ENCODE peak calls at places on chromosome 14, in seven cellular contexts. C is tibial artery; G is activated CD8-positive, alpha-beta T cell treated with anti-CD3 and anti-CD28 coated beads for 36 hours; A is cardiac fibroblast; E is nephron progenitor cell; M is endothelial cell of umbilical vein; H is WERI-Rb-1. Z is an unnamed sample.

GRCh38 chr14:67964391-67964812 is 144.8 kb downstream of the RAD51B start:
- DNase-seq in C (no peak), G (no peak), A (peak; percentile 75), E (no peak), M (no peak), H (no peak), Z (no peak)

GRCh38 chr14:32588448-32589320 is 259.6 kb downstream of the AKAP6 start:
- DNase-seq in C (no peak), G (no peak), A (peak; percentile 74), E (peak; percentile 19), M (peak; percentile 36), H (peak; percentile 16), Z (peak; percentile 36)

GRCh38 chr14:24483604-24484252 is 24.3 kb downstream of the CMA1 start:
- DNase-seq in C (no peak), G (no peak), A (peak; percentile 58), E (no peak), M (no peak), H (no peak), Z (no peak)

GRCh38 chr14:54574528-54574927 is 7.6 kb downstream of the SAMD4A start:
- DNase-seq in C (no peak), G (no peak), A (no peak), E (no peak), M (no peak), H (no peak), Z (no peak)

GRCh38 chr14:22718091-22718490 is 48.4 kb upstream of the OXA1L start:
- DNase-seq in C (no peak), G (peak; percentile 11), A (no peak), E (no peak), M (no peak), H (no peak), Z (no peak)

GRCh38 chr14:88030079-88030478 is 25.1 kb downstream of the GPR65 start:
- DNase-seq in C (no peak), G (no peak), A (no peak), E (no peak), M (no peak), H (no peak), Z (no peak)

GRCh38 chr14:78709795-78710569 is 539.8 kb downstream of the NRXN3 start:
- DNase-seq in C (no peak), G (no peak), A (no peak), E (no peak), M (no peak), H (no peak), Z (no peak)

GRCh38 chr14:78959674-78960264 is 789.6 kb downstream of the NRXN3 start:
- DNase-seq in C (peak; percentile 73), G (peak; percentile 64), A (peak; percentile 84), E (peak; percentile 75), M (peak; percentile 74), H (peak; percentile 69), Z (peak; percentile 53)

GRCh38 chr14:68459480-68460136 is 333.3 kb downstream of the ZFP36L1 start:
- DNase-seq in C (peak; percentile 21), G (no peak), A (no peak), E (no peak), M (no peak), H (no peak), Z (no peak)

GRCh38 chr14:94904636-94905035 is 134.7 kb upstream of the GSC start:
- DNase-seq in C (no peak), G (no peak), A (peak; percentile 7), E (no peak), M (no peak), H (no peak), Z (no peak)

GRCh38 chr14:52227559-52228222 is 39.8 kb upstream of the PTGDR start:
- DNase-seq in C (no peak), G (no peak), A (no peak), E (no peak), M (no peak), H (no peak), Z (no peak)

GRCh38 chr14:77804592-77804991 is 4.7 kb downstream of the ADCK1 start:
- DNase-seq in C (no peak), G (peak; percentile 58), A (peak; percentile 12), E (no peak), M (peak; percentile 12), H (peak; percentile 73), Z (peak; percentile 40)

GRCh38 chr14:52060080-52060479 is 8.8 kb downstream of the NID2 start:
- DNase-seq in C (no peak), G (no peak), A (peak; percentile 86), E (no peak), M (no peak), H (no peak), Z (no peak)

GRCh38 chr14:76386922-76387782 is 11.2 kb downstream of the ESRRB start:
- DNase-seq in C (peak; percentile 36), G (peak; percentile 77), A (peak; percentile 72), E (peak; percentile 86), M (peak; percentile 63), H (peak; percentile 79), Z (peak; percentile 87)

GRCh38 chr14:72434856-72435255 is 459.0 kb downstream of the DPF3 start:
- DNase-seq in C (no peak), G (no peak), A (no peak), E (no peak), M (no peak), H (no peak), Z (no peak)

GRCh38 chr14:52189330-52189729 is 78.2 kb upstream of the PTGDR start:
- DNase-seq in C (no peak), G (no peak), A (no peak), E (no peak), M (no peak), H (no peak), Z (no peak)

GRCh38 chr14:46818147-46818546 is 166.6 kb upstream of the RPL10L start:
- DNase-seq in C (no peak), G (no peak), A (no peak), E (no peak), M (no peak), H (no peak), Z (no peak)

GRCh38 chr14:20409226-20409625 is 4.1 kb downstream of the TEP1 start:
- DNase-seq in C (no peak), G (no peak), A (no peak), E (no peak), M (no peak), H (no peak), Z (no peak)

GRCh38 chr14:74704656-74705055 is 8.2 kb downstream of the AREL1 start:
- DNase-seq in C (no peak), G (no peak), A (no peak), E (no peak), M (no peak), H (no peak), Z (no peak)
- TF ChIP-seq CTCF in C (no peak), G (no peak), A (no peak), E (no peak), M (no peak), H (no peak), Z (no peak)

GRCh38 chr14:37900582-37900981 is 305.2 kb downstream of the TTC6 start:
- DNase-seq in C (no peak), G (no peak), A (peak; percentile 4), E (no peak), M (no peak), H (no peak), Z (no peak)

GRCh38 chr14:37899365-37899764 is 303.9 kb downstream of the TTC6 start:
- DNase-seq in C (no peak), G (no peak), A (no peak), E (no peak), M (no peak), H (no peak), Z (no peak)

GRCh38 chr14:37903561-37904191 is 304.0 kb upstream of the SSTR1 start:
- DNase-seq in C (no peak), G (peak; percentile 17), A (peak; percentile 65), E (peak; percentile 21), M (peak; percentile 64), H (peak; percentile 33), Z (peak; percentile 14)

GRCh38 chr14:37901978-37902377 is 305.7 kb upstream of the SSTR1 start:
- DNase-seq in C (peak; percentile 32), G (no peak), A (peak; percentile 11), E (no peak), M (no peak), H (no peak), Z (no peak)
- TF ChIP-seq CTCF in C (no peak), G (no peak), A (no peak), E (no peak), M (no peak), H (no peak), Z (no peak)

GRCh38 chr14:103282932-103283331 is 51.1 kb upstream of the EIF5 start:
- DNase-seq in C (no peak), G (no peak), A (no peak), E (no peak), M (no peak), H (no peak), Z (no peak)

GRCh38 chr14:103279129-103280025 is 54.7 kb upstream of the EIF5 start:
- DNase-seq in C (no peak), G (no peak), A (no peak), E (peak; percentile 57), M (no peak), H (no peak), Z (no peak)

GRCh38 chr14:103283916-103284315 is 50.1 kb upstream of the EIF5 start:
- DNase-seq in C (no peak), G (no peak), A (no peak), E (no peak), M (no peak), H (no peak), Z (no peak)

GRCh38 chr14:103280278-103280917 is 53.6 kb upstream of the EIF5 start:
- DNase-seq in C (no peak), G (no peak), A (no peak), E (no peak), M (no peak), H (no peak), Z (no peak)

GRCh38 chr14:103281496-103282231 is 52.4 kb upstream of the EIF5 start:
- DNase-seq in C (no peak), G (no peak), A (peak; percentile 69), E (peak; percentile 62), M (peak; percentile 27), H (peak; percentile 69), Z (no peak)
- TF ChIP-seq CTCF in C (no peak), G (no peak), A (peak; percentile 50), E (peak; percentile 30), M (peak; percentile 5), H (peak; percentile 81), Z (no peak)

GRCh38 chr14:38941485-38941884 is 161.6 kb downstream of the SEC23A start:
- DNase-seq in C (no peak), G (no peak), A (no peak), E (no peak), M (no peak), H (no peak), Z (no peak)
- TF ChIP-seq CTCF in C (no peak), G (no peak), A (no peak), E (no peak), M (no peak), H (no peak), Z (no peak)

DNA sequence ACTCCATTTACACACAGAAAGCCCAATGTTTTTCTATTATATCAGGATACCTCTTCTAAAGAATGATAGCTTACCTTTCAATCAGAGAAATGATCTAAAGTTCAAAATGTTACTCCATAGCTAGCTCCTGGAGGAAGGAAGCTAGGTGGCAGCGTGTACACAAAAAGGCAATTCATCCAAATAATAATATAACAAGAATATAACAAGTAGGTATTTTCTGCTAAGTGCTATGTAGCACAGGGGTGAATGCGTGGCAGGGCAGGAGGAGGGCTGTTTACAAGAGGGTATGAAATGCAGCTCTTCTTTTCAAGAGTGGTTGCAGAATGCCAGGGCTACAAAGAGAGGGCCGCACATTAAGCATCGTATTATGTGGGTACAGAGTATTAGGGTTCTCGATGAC is 663 bp upstream of the SNAPC1 start:
- DNase-seq in C (no peak), G (peak; percentile 22), A (no peak), E (no peak), M (no peak), H (no peak), Z (no peak)
- TF ChIP-seq CTCF in C (no peak), G (no peak), A (no peak), E (no peak), M (no peak), H (no peak), Z (no peak)

GRCh38 chr14:65877187-65877586 is 464.7 kb downstream of the FUT8 start:
- DNase-seq in C (no peak), G (no peak), A (no peak), E (no peak), M (no peak), H (no peak), Z (no peak)
- TF ChIP-seq CTCF in C (no peak), G (no peak), A (no peak), E (no peak), M (no peak), H (no peak), Z (no peak)